ENCODE peak calls at places on chromosome 11, in six cellular contexts. S is neural progenitor cell, A is left ventricle myocardium inferior, N is T47D, F is astrocyte of the hippocampus, G is body of pancreas. O is an unnamed sample.

GRCh38 chr11:66974724-66975402 is at the start of gene C11orf86:
- DNase-seq in A (no peak), N (no peak), G (no peak), S (no peak), F (no peak), O (no peak)

GRCh38 chr11:14519692-14520085 is 497 bp downstream of the PSMA1 start:
- DNase-seq in S (no peak), G (no peak), F (no peak), A (no peak), N (no peak), O (no peak)

GRCh38 chr11:29934115-29934638 is 82.7 kb downstream of the KCNA4 start:
- DNase-seq in S (no peak), A (no peak), F (no peak), N (no peak), G (no peak), O (no peak)

GRCh38 chr11:17383466-17383865 is 5.0 kb downstream of the KCNJ11 start:
- DNase-seq in G (no peak), N (no peak), F (no peak), S (no peak), A (no peak), O (no peak)

GRCh38 chr11:11973866-11974265 is 34.6 kb downstream of the DKK3 start:
- DNase-seq in S (no peak), A (no peak), G (no peak), F (no peak), N (no peak), O (no peak)

GRCh38 chr11:77067776-77068460 is 1.1 kb downstream of the CAPN5 start:
- DNase-seq in F (no peak), A (no peak), G (no peak), S (no peak), N (no peak), O (no peak)

GRCh38 chr11:94672636-94673035 is 95.5 kb upstream of the AMOTL1 start:
- DNase-seq in S (no peak), F (no peak), N (no peak), A (no peak), G (no peak), O (no peak)

GRCh38 chr11:61068581-61068980 is 33.7 kb upstream of the CD5 start:
- DNase-seq in F (no peak), N (no peak), S (no peak), G (no peak), A (no peak), O (peak)

GRCh38 chr11:123083623-123084029 is 21.7 kb upstream of the HSPA8 start:
- DNase-seq in F (peak), G (peak), A (peak), S (no peak), N (peak), O (peak)

GRCh38 chr11:27696112-27696511 is 4.1 kb downstream of the BDNF start:
- DNase-seq in G (no peak), A (no peak), S (no peak), N (no peak), F (no peak), O (no peak)

GRCh38 chr11:30585892-30586250 is 282 bp downstream of the MPPED2 start:
- DNase-seq in F (peak), N (peak), G (peak), A (peak), S (peak), O (no peak)

GRCh38 chr11:76159303-76159937 is 46.9 kb downstream of the WNT11 start:
- DNase-seq in S (no peak), N (no peak), G (no peak), F (no peak), A (no peak), O (no peak)

GRCh38 chr11:63565728-63566127 is 2.5 kb upstream of the PLAAT2 start:
- DNase-seq in F (no peak), G (no peak), S (no peak), N (no peak), A (no peak), O (no peak)

GRCh38 chr11:13189561-13190435 is 87.8 kb upstream of the BMAL1 start:
- DNase-seq in S (no peak), N (no peak), G (no peak), A (no peak), F (no peak), O (no peak)

GRCh38 chr11:19071255-19071654 is 10.7 kb upstream of the MRGPRX2 start:
- DNase-seq in F (peak), S (peak), G (peak), A (peak), N (peak), O (peak)

GRCh38 chr11:88305430-88305829 is 32.1 kb downstream of the CTSC start:
- DNase-seq in N (no peak), G (no peak), S (no peak), F (no peak), A (no peak), O (no peak)

GRCh38 chr11:128658499-128658898 is 35.4 kb upstream of the FLI1 start:
- DNase-seq in F (no peak), A (no peak), N (no peak), S (no peak), G (no peak), O (no peak)

GRCh38 chr11:69603163-69603836 is 37.7 kb upstream of the CCND1 start:
- DNase-seq in F (peak), G (no peak), A (no peak), S (peak), N (no peak), O (no peak)

GRCh38 chr11:86183694-86184093 is 60.9 kb upstream of the EED start:
- DNase-seq in A (no peak), S (no peak), F (peak), N (no peak), G (no peak), O (no peak)

GRCh38 chr11:45017329-45017728 is 66.6 kb upstream of the TP53I11 start:
- DNase-seq in S (peak), F (no peak), N (no peak), A (no peak), G (no peak), O (no peak)

GRCh38 chr11:67316882-67317364 is 13.6 kb downstream of the SSH3 start:
- DNase-seq in A (no peak), F (no peak), N (peak), G (no peak), S (no peak), O (no peak)

GRCh38 chr11:124749920-124750319 is 2.1 kb downstream of the VSIG2 start:
- DNase-seq in A (no peak), G (no peak), N (no peak), F (no peak), S (no peak), O (no peak)

GRCh38 chr11:62445314-62445740 is 26.5 kb downstream of the SCGB1A1 start:
- DNase-seq in N (peak), G (no peak), F (peak), S (no peak), A (peak), O (no peak)

GRCh38 chr11:36441610-36442208 is 68.4 kb downstream of the TRAF6 start:
- DNase-seq in N (no peak), A (no peak), F (no peak), S (no peak), G (no peak), O (no peak)

GRCh38 chr11:126060651-126061220 is 1.9 kb downstream of the CDON start:
- DNase-seq in N (no peak), S (peak), G (no peak), A (no peak), F (no peak), O (no peak)

GRCh38 chr11:32434387-32435151 is 770 bp downstream of the WT1 start:
- DNase-seq in S (peak), G (no peak), F (no peak), N (peak), A (no peak), O (no peak)

GRCh38 chr11:11445441-11446185 is 92.6 kb upstream of the CSNK2A3 start:
- DNase-seq in F (no peak), N (no peak), S (no peak), A (no peak), G (no peak), O (no peak)

GRCh38 chr11:3840870-3841425 is at the start of gene RHOG:
- DNase-seq in F (peak), N (peak), S (no peak), G (peak), A (peak), O (peak)

GRCh38 chr11:12467610-12468009 is 90.2 kb downstream of the PARVA start:
- DNase-seq in S (no peak), G (no peak), A (no peak), F (no peak), N (no peak), O (no peak)

GRCh38 chr11:624705-625635 is at the start of gene CDHR5:
- DNase-seq in S (no peak), F (no peak), N (no peak), A (no peak), G (no peak), O (peak)

GRCh38 chr11:131391161-131391560 is 20.7 kb downstream of the NTM start:
- DNase-seq in F (no peak), N (no peak), G (peak), S (no peak), A (no peak), O (no peak)

GRCh38 chr11:124716596-124716995 is 23.1 kb upstream of the NRGN start:
- DNase-seq in F (peak), G (no peak), S (no peak), A (no peak), N (no peak), O (no peak)

GRCh38 chr11:74720596-74721478 is 10.4 kb downstream of the CHRDL2 start:
- DNase-seq in A (peak), S (no peak), F (no peak), G (no peak), N (no peak), O (no peak)

GRCh38 chr11:120182790-120183491 is 27.9 kb upstream of the OAF start:
- DNase-seq in N (peak), S (no peak), F (no peak), G (peak), A (peak), O (peak)

GRCh38 chr11:3155691-3156258 is 9.3 kb downstream of the OSBPL5 start:
- DNase-seq in G (no peak), F (peak), N (no peak), S (no peak), A (peak), O (no peak)

GRCh38 chr11:66851251-66851620 is 5.6 kb upstream of the LRFN4 start:
- DNase-seq in G (no peak), A (no peak), N (no peak), F (no peak), S (no peak), O (peak)

GRCh38 chr11:5197538-5197937 is 2.9 kb downstream of the OR51V1 start:
- DNase-seq in G (no peak), N (no peak), A (no peak), S (no peak), F (no peak), O (no peak)

GRCh38 chr11:130156108-130157022 is 3.2 kb upstream of the ST14 start:
- DNase-seq in N (no peak), G (no peak), A (no peak), S (no peak), F (peak), O (no peak)

GRCh38 chr11:35932641-35933571 is 11.0 kb upstream of the LDLRAD3 start:
- DNase-seq in S (no peak), N (no peak), G (no peak), F (no peak), A (no peak), O (no peak)